ENCODE peak calls at places on chromosomes 2 and 18, in eight cellular contexts. F, P, L, Z, W, R, M and H are unnamed samples.

GRCh38 chr2:222309361-222309760 is 10.6 kb upstream of the PAX3 start:
- DNase-seq in F (no peak), W (no peak), L (no peak), M (no peak), R (no peak), P (no peak), Z (no peak), H (no peak)

GRCh38 chr2:75025633-75026380 is 67.4 kb downstream of the POLE4 start:
- DNase-seq in M (no peak), F (peak), R (no peak), P (no peak), L (no peak), Z (no peak), W (no peak), H (no peak)

GRCh38 chr2:240438810-240439697 is 3.6 kb downstream of the GPC1 start:
- DNase-seq in R (no peak), M (no peak), W (no peak), F (no peak), L (no peak), Z (no peak), P (no peak), H (no peak)

GRCh38 chr2:109592905-109593304 is 20.9 kb downstream of the SEPTIN10 start:
- DNase-seq in P (no peak), L (no peak), W (peak), R (no peak), Z (no peak), F (no peak), M (no peak), H (no peak)

GRCh38 chr2:45691152-45691551 is 39.7 kb downstream of the PRKCE start:
- DNase-seq in M (no peak), L (no peak), Z (no peak), F (no peak), W (peak), R (no peak), P (no peak), H (peak)

GRCh38 chr18:67269206-67269605 is 247.3 kb downstream of the DSEL start:
- DNase-seq in Z (no peak), R (no peak), W (no peak), F (no peak), L (no peak), P (no peak), M (no peak), H (no peak)

GRCh38 chr2:32427672-32428622 is 71.1 kb downstream of the BIRC6 start:
- DNase-seq in R (no peak), M (no peak), W (no peak), F (no peak), Z (no peak), L (no peak), P (no peak), H (no peak)

GRCh38 chr2:226693521-226693920 is 106.1 kb downstream of the IRS1 start:
- DNase-seq in W (no peak), R (no peak), L (peak), P (peak), M (no peak), F (no peak), Z (no peak), H (no peak)

GRCh38 chr2:11368059-11368572 is 23.7 kb upstream of the ROCK2 start:
- DNase-seq in L (peak), W (no peak), Z (no peak), F (no peak), M (no peak), P (peak), R (no peak), H (no peak)

GRCh38 chr18:9184998-9185613 is 48.5 kb downstream of the ANKRD12 start:
- DNase-seq in W (no peak), R (no peak), L (peak), F (peak), Z (no peak), M (no peak), P (peak), H (no peak)

GRCh38 chr2:98731709-98732349 is 897 bp upstream of the MGAT4A start:
- DNase-seq in P (no peak), M (no peak), Z (no peak), R (peak), W (no peak), L (no peak), F (no peak), H (no peak)

GRCh38 chr2:239329284-239329971 is 71.4 kb downstream of the HDAC4 start:
- DNase-seq in L (no peak), F (no peak), W (no peak), M (no peak), R (no peak), P (no peak), Z (no peak), H (no peak)

GRCh38 chr2:102839668-102840388 is 78.0 kb downstream of the TMEM182 start:
- DNase-seq in M (no peak), W (peak), R (peak), Z (no peak), P (peak), F (peak), L (peak), H (peak)

GRCh38 chr2:236647621-236648020 is 78.0 kb downstream of the ACKR3 start:
- DNase-seq in R (no peak), W (no peak), L (no peak), M (no peak), F (no peak), P (no peak), Z (no peak), H (no peak)

GRCh38 chr2:55875434-55876135 is 48.0 kb downstream of the EFEMP1 start:
- DNase-seq in Z (no peak), R (no peak), F (peak), W (peak), M (no peak), P (peak), L (peak), H (no peak)

GRCh38 chr2:40284797-40285196 is 167.1 kb downstream of the SLC8A1 start:
- DNase-seq in F (no peak), P (peak), L (peak), M (no peak), R (no peak), W (no peak), Z (peak), H (no peak)

GRCh38 chr2:8120979-8121825 is 560.7 kb upstream of the ID2 start:
- DNase-seq in Z (no peak), F (no peak), L (peak), M (no peak), P (peak), R (no peak), W (no peak), H (no peak)

GRCh38 chr2:36403675-36404230 is 48.2 kb downstream of the CRIM1 start:
- DNase-seq in M (peak), L (peak), R (no peak), F (peak), P (no peak), W (no peak), Z (peak), H (no peak)

GRCh38 chr2:228875152-228875875 is 395.8 kb downstream of the PID1 start:
- DNase-seq in M (peak), P (peak), W (no peak), Z (peak), L (peak), R (no peak), F (peak), H (no peak)

GRCh38 chr2:167859676-167860075 is 387.7 kb downstream of the STK39 start:
- DNase-seq in L (no peak), F (no peak), Z (no peak), W (no peak), M (no peak), P (no peak), R (no peak), H (no peak)

GRCh38 chr2:174445248-174445647 is 41.6 kb downstream of the GPR155 start:
- DNase-seq in L (peak), P (peak), F (peak), W (no peak), Z (no peak), M (no peak), R (no peak), H (no peak)

GRCh38 chr2:152166633-152167032 is 8.9 kb downstream of the STAM2 start:
- DNase-seq in L (peak), R (no peak), F (peak), W (peak), P (peak), Z (no peak), M (no peak), H (peak)

GRCh38 chr2:59732861-59733603 is 820.4 kb downstream of the BCL11A start:
- DNase-seq in W (no peak), L (no peak), M (no peak), F (no peak), R (no peak), Z (no peak), P (no peak), H (no peak)

GRCh38 chr2:231693956-231694355 is 14.4 kb upstream of the PTMA start:
- DNase-seq in M (no peak), L (no peak), F (no peak), R (no peak), P (no peak), Z (no peak), W (no peak), H (no peak)

GRCh38 chr18:20988726-20989125 is 122.9 kb downstream of the ROCK1 start:
- DNase-seq in L (no peak), F (no peak), W (no peak), R (no peak), M (no peak), Z (no peak), P (no peak), H (no peak)

GRCh38 chr18:11148655-11149440 is 521 bp downstream of the PIEZO2 start:
- DNase-seq in P (no peak), R (peak), F (no peak), W (no peak), L (no peak), Z (no peak), M (no peak), H (peak)

GRCh38 chr2:189152476-189152875 is 27.1 kb downstream of the COL5A2 start:
- DNase-seq in Z (no peak), W (no peak), M (no peak), R (no peak), F (no peak), P (peak), L (no peak), H (no peak)

GRCh38 chr2:11042841-11043240 is 112.4 kb upstream of the SLC66A3 start:
- DNase-seq in W (no peak), M (no peak), R (no peak), F (no peak), P (no peak), Z (no peak), L (no peak), H (no peak)

GRCh38 chr2:196464311-196464710 is 175.2 kb upstream of the CCDC150 start:
- DNase-seq in F (peak), M (no peak), Z (no peak), P (no peak), W (no peak), L (no peak), R (no peak), H (no peak)

GRCh38 chr2:196466581-196466980 is 172.9 kb upstream of the CCDC150 start:
- DNase-seq in W (no peak), P (no peak), L (no peak), Z (no peak), R (no peak), M (no peak), F (no peak), H (no peak)

GRCh38 chr2:196473617-196474016 is 165.9 kb upstream of the CCDC150 start:
- DNase-seq in W (no peak), F (no peak), R (no peak), M (no peak), P (no peak), L (no peak), Z (no peak), H (no peak)

GRCh38 chr2:196463706-196464105 is 175.8 kb upstream of the CCDC150 start:
- DNase-seq in P (no peak), W (no peak), F (no peak), M (no peak), L (no peak), Z (no peak), R (no peak), H (no peak)

GRCh38 chr2:196468394-196468793 is 171.1 kb upstream of the CCDC150 start:
- DNase-seq in M (no peak), P (no peak), R (peak), L (no peak), Z (no peak), F (no peak), W (peak), H (no peak)
- TF ChIP-seq CTCF in M (peak), P (no peak), R (peak), L (no peak), Z (no peak), F (peak), W (peak), H (no peak)

DNA sequence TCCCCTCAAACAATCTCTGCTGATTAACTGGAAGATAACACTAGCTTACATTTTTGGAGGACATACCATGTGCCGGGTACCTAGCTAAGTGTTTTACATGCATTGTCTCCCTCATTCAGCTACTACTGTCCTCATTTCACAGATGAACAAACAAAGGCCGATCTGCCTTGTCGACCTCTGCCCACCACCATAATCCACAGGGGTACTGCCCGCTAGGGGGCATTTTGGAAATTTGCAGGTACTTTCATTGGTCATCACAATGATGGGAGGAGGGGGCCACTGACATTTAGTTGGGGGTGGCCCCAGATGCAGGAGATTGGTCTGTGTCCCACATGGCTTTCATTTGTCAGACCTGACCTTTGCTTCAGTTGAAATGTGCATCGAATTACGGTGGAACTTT is 3.9 kb upstream of the TMEM163 start:
- DNase-seq in W (no peak), L (no peak), Z (no peak), R (peak), P (no peak), F (no peak), M (no peak), H (no peak)
- TF ChIP-seq CTCF in W (no peak), L (peak), Z (peak), R (peak), P (peak), F (peak), M (peak), H (no peak)

GRCh38 chr2:234951386-234952269 is at the start of gene SH3BP4:
- DNase-seq in W (no peak), P (peak), L (peak), F (peak), M (no peak), Z (no peak), R (peak), H (peak)
- TF ChIP-seq CTCF in W (no peak), P (no peak), L (no peak), F (no peak), M (no peak), Z (no peak), R (no peak), H (no peak)

DNA sequence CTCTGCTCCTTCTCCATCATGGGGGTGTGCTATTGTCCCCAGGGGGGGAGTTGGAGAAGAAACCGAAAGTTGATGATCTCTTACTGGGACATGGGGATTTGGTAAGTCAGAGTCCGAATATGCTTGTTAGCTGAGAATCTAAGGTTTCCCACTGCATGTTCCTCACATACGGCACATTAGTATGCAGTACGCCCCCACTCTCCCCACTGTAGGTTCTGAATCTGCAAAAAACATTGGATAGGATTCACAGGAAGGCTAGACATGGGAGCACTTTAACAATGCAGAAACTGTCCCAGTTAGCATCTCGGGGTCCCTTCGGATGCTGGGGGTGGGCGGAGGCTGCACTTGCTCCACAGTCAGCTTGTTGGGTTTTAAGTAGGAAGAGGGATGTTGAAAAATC is 102.3 kb downstream of the STPG4 start:
- DNase-seq in R (no peak), Z (no peak), P (no peak), M (no peak), F (no peak), L (no peak), W (no peak), H (no peak)
- TF ChIP-seq CTCF in R (no peak), Z (no peak), P (no peak), M (no peak), F (no peak), L (no peak), W (no peak), H (no peak)

DNA sequence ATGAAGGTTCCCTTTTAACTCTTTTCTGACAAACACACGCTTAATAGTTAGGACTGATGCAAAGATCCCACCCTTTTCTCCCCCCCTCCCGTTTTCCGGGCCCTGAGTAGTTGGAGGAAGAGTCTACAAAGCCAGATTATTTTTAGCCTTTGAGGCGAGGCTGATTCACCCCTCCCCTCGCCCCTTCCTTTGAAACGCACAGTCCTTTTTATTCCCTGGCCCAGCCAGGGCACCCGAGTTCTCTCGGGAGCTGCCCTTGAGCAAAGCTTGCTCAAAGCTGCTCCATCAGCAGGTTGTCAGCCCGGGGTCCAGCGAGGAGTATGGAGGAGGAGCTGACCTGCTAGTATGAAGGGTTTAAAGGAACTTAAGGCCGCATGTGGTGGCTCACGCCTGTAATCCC is 47.1 kb upstream of the SPRED2 start:
- DNase-seq in M (no peak), Z (no peak), F (no peak), L (no peak), R (peak), W (no peak), P (no peak), H (no peak)
- TF ChIP-seq CTCF in M (no peak), Z (no peak), F (no peak), L (no peak), R (no peak), W (no peak), P (no peak), H (no peak)